ENCODE peak calls at places on chromosomes 5 and 9, in five cellular contexts. One of them, this sample, is unnamed.
A peak's percentile ranks its signal among the peaks of the same experiment; 100 is the strongest.

GRCh38 chr9:92406506-92406905 is 2.1 kb upstream of the OGN start:
- DNase-seq in iPS-NIHi11: no peak
- DNase-seq in DMS153: no peak
- DNase-seq in astrocyte of the spinal cord: no peak
- DNase-seq in GM19239: peak; percentile 13
- DNase-seq in this sample: no peak

GRCh38 chr5:109407913-109408312 is 1.9 kb downstream of the PJA2 start:
- DNase-seq in astrocyte of the spinal cord: no peak
- DNase-seq in iPS-NIHi11: no peak
- DNase-seq in DMS153: no peak
- DNase-seq in GM19239: no peak
- DNase-seq in this sample: no peak

GRCh38 chr5:65475336-65475735 is 6.4 kb downstream of the ADAMTS6 start:
- DNase-seq in iPS-NIHi11: no peak
- DNase-seq in DMS153: no peak
- DNase-seq in GM19239: no peak
- DNase-seq in astrocyte of the spinal cord: no peak
- DNase-seq in this sample: no peak

GRCh38 chr9:127970401-127971313 is 10.1 kb downstream of the EEIG1 start:
- DNase-seq in GM19239: peak; percentile 93
- DNase-seq in DMS153: peak; percentile 96
- DNase-seq in astrocyte of the spinal cord: no peak
- DNase-seq in iPS-NIHi11: no peak
- DNase-seq in this sample: peak; percentile 63

GRCh38 chr5:172909931-172910502 is 49.2 kb upstream of the RPL26L1 start:
- DNase-seq in astrocyte of the spinal cord: peak; percentile 82
- DNase-seq in iPS-NIHi11: no peak
- DNase-seq in GM19239: no peak
- DNase-seq in DMS153: no peak
- DNase-seq in this sample: no peak

GRCh38 chr5:163347671-163348070 is 89.7 kb upstream of the CCNG1 start:
- DNase-seq in GM19239: peak; percentile 32
- DNase-seq in DMS153: no peak
- DNase-seq in astrocyte of the spinal cord: peak; percentile 72
- DNase-seq in iPS-NIHi11: peak; percentile 62
- DNase-seq in this sample: no peak

GRCh38 chr5:111697881-111698757 is 58.9 kb downstream of the NREP start:
- DNase-seq in GM19239: no peak
- DNase-seq in astrocyte of the spinal cord: peak; percentile 45
- DNase-seq in DMS153: no peak
- DNase-seq in iPS-NIHi11: peak; percentile 20
- DNase-seq in this sample: no peak

GRCh38 chr5:149636861-149637246 is 55.6 kb downstream of the ARHGEF37 start:
- DNase-seq in DMS153: peak; percentile 28
- DNase-seq in GM19239: no peak
- DNase-seq in iPS-NIHi11: peak; percentile 79
- DNase-seq in astrocyte of the spinal cord: peak; percentile 61
- DNase-seq in this sample: peak; percentile 65

GRCh38 chr5:180343846-180344327 is 9.2 kb downstream of the GFPT2 start:
- DNase-seq in DMS153: no peak
- DNase-seq in GM19239: no peak
- DNase-seq in astrocyte of the spinal cord: peak; percentile 61
- DNase-seq in iPS-NIHi11: no peak
- DNase-seq in this sample: no peak

This sample was measured in SHP77 treated with DMSO at 0.1 percent for 48 hours.